ENCODE peak calls at places on chromosomes 3 and 15, in ten cellular contexts. One of them, this sample, is unnamed.

GRCh38 chr3:123409443-123410148 is 39.3 kb downstream of the ADCY5 start:
- DNase-seq in transverse colon: peak; percentile 70
- DNase-seq in fibroblast of mammary gland: no peak
- DNase-seq in Calu3: peak; percentile 73
- DNase-seq in B cell: no peak
- DNase-seq in left lung: no peak
- DNase-seq in cardiac fibroblast: no peak
- DNase-seq in fibroblast of pulmonary artery: no peak
- DNase-seq in SK-N-SH: no peak
- DNase-seq in fibroblast of lung: no peak
- DNase-seq in this sample: no peak

GRCh38 chr3:71838406-71838805 is 53.5 kb upstream of the PROK2 start:
- DNase-seq in fibroblast of pulmonary artery: no peak
- DNase-seq in fibroblast of lung: no peak
- DNase-seq in SK-N-SH: no peak
- DNase-seq in left lung: no peak
- DNase-seq in Calu3: peak; percentile 29
- DNase-seq in fibroblast of mammary gland: no peak
- DNase-seq in cardiac fibroblast: no peak
- DNase-seq in transverse colon: no peak
- DNase-seq in B cell: no peak
- DNase-seq in this sample: no peak

GRCh38 chr3:134446800-134447199 is 39.0 kb downstream of the ANAPC13 start:
- DNase-seq in SK-N-SH: no peak
- DNase-seq in cardiac fibroblast: peak; percentile 62
- DNase-seq in fibroblast of pulmonary artery: peak; percentile 59
- DNase-seq in B cell: no peak
- DNase-seq in transverse colon: no peak
- DNase-seq in fibroblast of lung: no peak
- DNase-seq in left lung: no peak
- DNase-seq in fibroblast of mammary gland: peak; percentile 83
- DNase-seq in Calu3: no peak
- DNase-seq in this sample: no peak

GRCh38 chr15:92082217-92082843 is 228.8 kb downstream of the SLCO3A1 start:
- DNase-seq in SK-N-SH: peak; percentile 71
- DNase-seq in transverse colon: peak; percentile 64
- DNase-seq in B cell: peak; percentile 18
- DNase-seq in left lung: peak; percentile 49
- DNase-seq in fibroblast of mammary gland: peak; percentile 78
- DNase-seq in fibroblast of lung: peak; percentile 80
- DNase-seq in fibroblast of pulmonary artery: peak; percentile 83
- DNase-seq in cardiac fibroblast: peak; percentile 79
- DNase-seq in Calu3: peak; percentile 82
- DNase-seq in this sample: peak; percentile 66

GRCh38 chr15:42165081-42165480 is 8.6 kb upstream of the PLA2G4F start:
- DNase-seq in fibroblast of mammary gland: peak; percentile 57
- DNase-seq in cardiac fibroblast: peak; percentile 9
- DNase-seq in Calu3: no peak
- DNase-seq in transverse colon: no peak
- DNase-seq in left lung: no peak
- DNase-seq in B cell: no peak
- DNase-seq in fibroblast of lung: no peak
- DNase-seq in fibroblast of pulmonary artery: peak; percentile 15
- DNase-seq in SK-N-SH: no peak
- DNase-seq in this sample: no peak

GRCh38 chr3:39158138-39158715 is 4.8 kb upstream of the CSRNP1 start:
- DNase-seq in fibroblast of lung: no peak
- DNase-seq in SK-N-SH: no peak
- DNase-seq in Calu3: no peak
- DNase-seq in fibroblast of pulmonary artery: no peak
- DNase-seq in left lung: no peak
- DNase-seq in transverse colon: no peak
- DNase-seq in B cell: no peak
- DNase-seq in cardiac fibroblast: no peak
- DNase-seq in fibroblast of mammary gland: no peak
- DNase-seq in this sample: no peak

GRCh38 chr15:81427176-81427575 is 53.2 kb upstream of the TMC3 start:
- DNase-seq in Calu3: no peak
- DNase-seq in B cell: no peak
- DNase-seq in transverse colon: no peak
- DNase-seq in SK-N-SH: no peak
- DNase-seq in cardiac fibroblast: no peak
- DNase-seq in left lung: no peak
- DNase-seq in fibroblast of pulmonary artery: no peak
- DNase-seq in fibroblast of mammary gland: no peak
- DNase-seq in fibroblast of lung: no peak
- DNase-seq in this sample: no peak

GRCh38 chr3:10434144-10434937 is 71.0 kb downstream of the ATP2B2 start:
- DNase-seq in fibroblast of pulmonary artery: no peak
- DNase-seq in left lung: no peak
- DNase-seq in cardiac fibroblast: no peak
- DNase-seq in transverse colon: no peak
- DNase-seq in fibroblast of mammary gland: no peak
- DNase-seq in Calu3: no peak
- DNase-seq in B cell: no peak
- DNase-seq in fibroblast of lung: no peak
- DNase-seq in SK-N-SH: no peak
- DNase-seq in this sample: no peak

GRCh38 chr3:7309707-7310106 is 448.8 kb downstream of the GRM7 start:
- DNase-seq in fibroblast of mammary gland: peak; percentile 17
- DNase-seq in cardiac fibroblast: peak; percentile 77
- DNase-seq in SK-N-SH: no peak
- DNase-seq in fibroblast of pulmonary artery: peak; percentile 96
- DNase-seq in B cell: no peak
- DNase-seq in left lung: peak; percentile 45
- DNase-seq in fibroblast of lung: peak; percentile 62
- DNase-seq in Calu3: no peak
- DNase-seq in transverse colon: peak; percentile 21
- DNase-seq in this sample: no peak

GRCh38 chr15:101596633-101597032 is 55.5 kb downstream of the TM2D3 start:
- DNase-seq in left lung: no peak
- DNase-seq in SK-N-SH: no peak
- DNase-seq in fibroblast of lung: no peak
- DNase-seq in B cell: no peak
- DNase-seq in fibroblast of pulmonary artery: no peak
- DNase-seq in cardiac fibroblast: no peak
- DNase-seq in fibroblast of mammary gland: no peak
- DNase-seq in transverse colon: no peak
- DNase-seq in Calu3: no peak
- DNase-seq in this sample: no peak

GRCh38 chr15:25331404-25331803 is 107.4 kb downstream of the UBE3A start:
- DNase-seq in transverse colon: no peak
- DNase-seq in B cell: no peak
- DNase-seq in fibroblast of lung: no peak
- DNase-seq in Calu3: no peak
- DNase-seq in cardiac fibroblast: no peak
- DNase-seq in left lung: no peak
- DNase-seq in fibroblast of pulmonary artery: no peak
- DNase-seq in SK-N-SH: no peak
- DNase-seq in fibroblast of mammary gland: no peak
- DNase-seq in this sample: no peak

GRCh38 chr15:37490707-37491106 is 390.4 kb upstream of the MEIS2 start:
- DNase-seq in fibroblast of lung: no peak
- DNase-seq in fibroblast of mammary gland: no peak
- DNase-seq in B cell: no peak
- DNase-seq in left lung: no peak
- DNase-seq in SK-N-SH: no peak
- DNase-seq in Calu3: no peak
- DNase-seq in fibroblast of pulmonary artery: no peak
- DNase-seq in cardiac fibroblast: no peak
- DNase-seq in transverse colon: no peak
- DNase-seq in this sample: no peak

GRCh38 chr15:74541494-74542191 is 623 bp downstream of the ARID3B start:
- DNase-seq in fibroblast of mammary gland: peak; percentile 57
- DNase-seq in Calu3: peak; percentile 37
- DNase-seq in B cell: peak; percentile 52
- DNase-seq in left lung: peak; percentile 40
- DNase-seq in fibroblast of pulmonary artery: peak; percentile 33
- DNase-seq in SK-N-SH: peak; percentile 68
- DNase-seq in fibroblast of lung: peak; percentile 40
- DNase-seq in transverse colon: peak; percentile 47
- DNase-seq in cardiac fibroblast: peak; percentile 50
- DNase-seq in this sample: peak; percentile 45

GRCh38 chr3:22326305-22326704 is 575.3 kb upstream of the ZNF385D start:
- DNase-seq in fibroblast of lung: no peak
- DNase-seq in fibroblast of pulmonary artery: no peak
- DNase-seq in SK-N-SH: no peak
- DNase-seq in left lung: no peak
- DNase-seq in cardiac fibroblast: no peak
- DNase-seq in B cell: no peak
- DNase-seq in fibroblast of mammary gland: no peak
- DNase-seq in transverse colon: no peak
- DNase-seq in Calu3: no peak
- DNase-seq in this sample: no peak
- TF ChIP-seq CTCF in fibroblast of lung: no peak
- TF ChIP-seq CTCF in fibroblast of pulmonary artery: no peak
- TF ChIP-seq CTCF in SK-N-SH: no peak
- TF ChIP-seq CTCF in left lung: no peak
- TF ChIP-seq CTCF in cardiac fibroblast: no peak
- TF ChIP-seq CTCF in B cell: no peak
- TF ChIP-seq CTCF in fibroblast of mammary gland: no peak
- TF ChIP-seq CTCF in transverse colon: no peak
- TF ChIP-seq CTCF in Calu3: no peak
- TF ChIP-seq CTCF in this sample: no peak

GRCh38 chr3:142929109-142929508 is 34.4 kb downstream of the PAQR9 start:
- DNase-seq in fibroblast of pulmonary artery: peak; percentile 59
- DNase-seq in Calu3: peak; percentile 90
- DNase-seq in fibroblast of mammary gland: peak; percentile 54
- DNase-seq in cardiac fibroblast: peak; percentile 66
- DNase-seq in fibroblast of lung: peak; percentile 24
- DNase-seq in SK-N-SH: no peak
- DNase-seq in transverse colon: peak; percentile 65
- DNase-seq in left lung: peak; percentile 38
- DNase-seq in B cell: peak; percentile 19
- DNase-seq in this sample: no peak

GRCh38 chr3:142934128-142934896 is 29.2 kb downstream of the PAQR9 start:
- DNase-seq in SK-N-SH: no peak
- DNase-seq in fibroblast of lung: no peak
- DNase-seq in transverse colon: no peak
- DNase-seq in cardiac fibroblast: no peak
- DNase-seq in B cell: no peak
- DNase-seq in fibroblast of mammary gland: no peak
- DNase-seq in left lung: no peak
- DNase-seq in Calu3: no peak
- DNase-seq in fibroblast of pulmonary artery: no peak
- DNase-seq in this sample: no peak

GRCh38 chr3:142930510-142930909 is 33.0 kb downstream of the PAQR9 start:
- DNase-seq in transverse colon: no peak
- DNase-seq in B cell: no peak
- DNase-seq in SK-N-SH: no peak
- DNase-seq in left lung: no peak
- DNase-seq in Calu3: no peak
- DNase-seq in cardiac fibroblast: peak; percentile 27
- DNase-seq in fibroblast of lung: peak; percentile 4
- DNase-seq in fibroblast of pulmonary artery: peak; percentile 14
- DNase-seq in fibroblast of mammary gland: peak; percentile 20
- DNase-seq in this sample: no peak

GRCh38 chr3:142929890-142930289 is 33.6 kb downstream of the PAQR9 start:
- DNase-seq in transverse colon: no peak
- DNase-seq in fibroblast of mammary gland: no peak
- DNase-seq in fibroblast of lung: no peak
- DNase-seq in B cell: no peak
- DNase-seq in cardiac fibroblast: no peak
- DNase-seq in SK-N-SH: no peak
- DNase-seq in left lung: no peak
- DNase-seq in Calu3: no peak
- DNase-seq in fibroblast of pulmonary artery: no peak
- DNase-seq in this sample: no peak

GRCh38 chr3:142931222-142931621 is 32.3 kb downstream of the PAQR9 start:
- DNase-seq in fibroblast of mammary gland: no peak
- DNase-seq in Calu3: peak; percentile 63
- DNase-seq in left lung: no peak
- DNase-seq in B cell: peak; percentile 14
- DNase-seq in cardiac fibroblast: no peak
- DNase-seq in transverse colon: peak; percentile 14
- DNase-seq in fibroblast of pulmonary artery: no peak
- DNase-seq in fibroblast of lung: no peak
- DNase-seq in SK-N-SH: peak; percentile 44
- DNase-seq in this sample: no peak
- TF ChIP-seq CTCF in fibroblast of mammary gland: peak; percentile 6
- TF ChIP-seq CTCF in Calu3: peak; percentile 37
- TF ChIP-seq CTCF in left lung: no peak
- TF ChIP-seq CTCF in B cell: peak; percentile 34
- TF ChIP-seq CTCF in cardiac fibroblast: peak; percentile 19
- TF ChIP-seq CTCF in transverse colon: no peak
- TF ChIP-seq CTCF in fibroblast of pulmonary artery: peak; percentile 17
- TF ChIP-seq CTCF in fibroblast of lung: no peak
- TF ChIP-seq CTCF in SK-N-SH: peak; percentile 27
- TF ChIP-seq CTCF in this sample: no peak

GRCh38 chr15:28783466-28783865 is 65.0 kb downstream of the GOLGA6L7 start:
- DNase-seq in cardiac fibroblast: no peak
- DNase-seq in left lung: no peak
- DNase-seq in B cell: no peak
- DNase-seq in Calu3: no peak
- DNase-seq in fibroblast of lung: no peak
- DNase-seq in fibroblast of pulmonary artery: no peak
- DNase-seq in fibroblast of mammary gland: no peak
- DNase-seq in SK-N-SH: no peak
- DNase-seq in transverse colon: no peak
- DNase-seq in this sample: no peak

GRCh38 chr15:28786521-28786920 is 61.9 kb downstream of the GOLGA6L7 start:
- DNase-seq in B cell: no peak
- DNase-seq in fibroblast of lung: peak; percentile 1
- DNase-seq in transverse colon: no peak
- DNase-seq in Calu3: no peak
- DNase-seq in cardiac fibroblast: peak; percentile 80
- DNase-seq in fibroblast of mammary gland: peak; percentile 44
- DNase-seq in fibroblast of pulmonary artery: peak; percentile 80
- DNase-seq in left lung: no peak
- DNase-seq in SK-N-SH: no peak
- DNase-seq in this sample: no peak

DNA sequence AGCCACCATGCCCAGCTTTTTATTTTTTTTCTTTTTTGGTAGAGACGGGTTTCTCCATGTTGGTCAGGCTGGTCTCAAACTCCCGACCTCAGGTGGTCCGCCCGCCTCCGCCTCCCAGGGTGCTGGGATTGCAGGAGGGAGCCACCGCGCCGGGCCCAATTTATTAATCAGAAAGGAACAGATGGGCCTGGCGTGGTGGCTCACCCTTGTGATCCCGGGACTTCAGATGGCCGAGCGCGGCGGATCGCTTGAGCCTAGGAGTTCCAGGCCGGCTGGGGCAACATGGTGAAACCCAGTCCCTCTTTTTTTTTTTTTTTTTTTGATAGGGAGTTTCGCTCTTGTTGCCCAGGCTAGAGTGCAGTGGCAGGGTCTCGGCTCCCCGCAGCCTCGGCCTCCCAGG is 64.6 kb downstream of the GOLGA6L7 start:
- DNase-seq in fibroblast of lung: no peak
- DNase-seq in transverse colon: no peak
- DNase-seq in Calu3: no peak
- DNase-seq in fibroblast of pulmonary artery: no peak
- DNase-seq in B cell: no peak
- DNase-seq in fibroblast of mammary gland: no peak
- DNase-seq in cardiac fibroblast: no peak
- DNase-seq in SK-N-SH: no peak
- DNase-seq in left lung: no peak
- DNase-seq in this sample: no peak
- TF ChIP-seq CTCF in fibroblast of lung: no peak
- TF ChIP-seq CTCF in transverse colon: no peak
- TF ChIP-seq CTCF in Calu3: no peak
- TF ChIP-seq CTCF in fibroblast of pulmonary artery: no peak
- TF ChIP-seq CTCF in B cell: no peak
- TF ChIP-seq CTCF in fibroblast of mammary gland: no peak
- TF ChIP-seq CTCF in cardiac fibroblast: no peak
- TF ChIP-seq CTCF in SK-N-SH: no peak
- TF ChIP-seq CTCF in left lung: no peak
- TF ChIP-seq CTCF in this sample: no peak

GRCh38 chr3:51311055-51311454 is 74.0 kb upstream of the MANF start:
- DNase-seq in transverse colon: no peak
- DNase-seq in fibroblast of mammary gland: peak; percentile 28
- DNase-seq in B cell: peak; percentile 13
- DNase-seq in left lung: no peak
- DNase-seq in SK-N-SH: peak; percentile 32
- DNase-seq in fibroblast of pulmonary artery: peak; percentile 47
- DNase-seq in cardiac fibroblast: peak; percentile 49
- DNase-seq in Calu3: no peak
- DNase-seq in fibroblast of lung: peak; percentile 40
- DNase-seq in this sample: no peak
- TF ChIP-seq CTCF in transverse colon: peak; percentile 21
- TF ChIP-seq CTCF in fibroblast of mammary gland: peak; percentile 45
- TF ChIP-seq CTCF in B cell: peak; percentile 51
- TF ChIP-seq CTCF in left lung: peak; percentile 22
- TF ChIP-seq CTCF in SK-N-SH: peak; percentile 52
- TF ChIP-seq CTCF in fibroblast of pulmonary artery: peak; percentile 56
- TF ChIP-seq CTCF in cardiac fibroblast: peak; percentile 47
- TF ChIP-seq CTCF in Calu3: peak; percentile 39
- TF ChIP-seq CTCF in fibroblast of lung: peak; percentile 39
- TF ChIP-seq CTCF in this sample: no peak

This sample was measured in mesothelial cell of epicardium.